ENCODE peak calls at places on chromosomes 1 and 21, in eight cellular contexts. O is anterior cingulate cortex; S is NCI-H1092; Y is stimulated activated naive CD8-positive, alpha-beta T cell treated with anti-CD3 and anti-CD28 coated beads, Interleukin-15, amount 100 ng/mL, for 72 hours; F is iPS DF 6.9; D is NB4; Z is stimulated activated CD4-positive, alpha-beta T cell treated with anti-CD3 and anti-CD28 coated beads, Interleukin-4, amount 100 ng/mL, for 48 hours; C is iPS-NIHi11. B is an unnamed sample.

GRCh38 chr1:57835620-57836019 is 411.8 kb upstream of the DAB1 start:
- DNase-seq in O (no peak), S (no peak), Y (no peak), F (no peak), D (no peak), Z (no peak), C (peak; percentile 26), B (no peak)

GRCh38 chr1:168179411-168180147 is 817 bp downstream of the TIPRL start:
- DNase-seq in O (peak; percentile 3), S (no peak), Y (no peak), F (no peak), D (peak; percentile 20), Z (no peak), C (no peak), B (no peak)

GRCh38 chr1:197775282-197776262 is at the start of gene DENND1B:
- DNase-seq in O (no peak), S (no peak), Y (peak; percentile 86), F (peak; percentile 33), D (peak; percentile 95), Z (peak; percentile 66), C (peak; percentile 65), B (peak; percentile 26)

GRCh38 chr1:150102986-150103385 is 35.4 kb downstream of the VPS45 start:
- DNase-seq in O (no peak), S (no peak), Y (no peak), F (no peak), D (no peak), Z (no peak), C (no peak), B (no peak)

GRCh38 chr1:227944931-227945890 is 2.5 kb downstream of the WNT9A start:
- DNase-seq in O (no peak), S (peak; percentile 42), Y (no peak), F (no peak), D (no peak), Z (no peak), C (peak; percentile 57), B (no peak)

GRCh38 chr1:167665469-167665868 is 35.4 kb downstream of the RCSD1 start:
- DNase-seq in O (no peak), S (no peak), Y (no peak), F (no peak), D (no peak), Z (no peak), C (no peak), B (no peak)

GRCh38 chr1:151729966-151730291 is 8.6 kb downstream of the RIIAD1 start:
- DNase-seq in O (no peak), S (no peak), Y (no peak), F (no peak), D (no peak), Z (no peak), C (no peak), B (no peak)

GRCh38 chr1:155184351-155184811 is 10.7 kb downstream of the TRIM46 start:
- DNase-seq in O (no peak), S (no peak), Y (no peak), F (no peak), D (no peak), Z (no peak), C (no peak), B (no peak)

GRCh38 chr1:179921472-179921871 is 33.1 kb upstream of the CEP350 start:
- DNase-seq in O (no peak), S (no peak), Y (no peak), F (no peak), D (no peak), Z (no peak), C (peak; percentile 17), B (no peak)

GRCh38 chr21:38902608-38903445 is 97.1 kb downstream of the ETS2 start:
- DNase-seq in O (no peak), S (no peak), Y (no peak), F (no peak), D (no peak), Z (no peak), C (no peak), B (no peak)

B was measured in D721Med.